ENCODE peak calls at places on chromosome 18, in seven cellular contexts. E is adipocyte; L is stimulated activated CD8-positive, alpha-beta memory T cell treated with anti-CD3 and anti-CD28 coated beads, Interleukin-4, amount 100 ng/mL, for 48 hours; V is SJSA1; A is NCI-H774; D is fibroblast of lung; C is NK-92 treated with Interleukin-12 subunit alpha and Interleukin-12 subunit beta, amount 100 ng/mL, for 24 hours. W is an unnamed sample.

GRCh38 chr18:62345909-62346308 is 20.8 kb downstream of the TNFRSF11A start:
- DNase-seq in E (no peak), L (no peak), V (no peak), A (no peak), D (no peak), C (no peak), W (no peak)

GRCh38 chr18:76445741-76446232 is 49.3 kb downstream of the ZNF516 start:
- DNase-seq in E (no peak), L (no peak), V (no peak), A (no peak), D (no peak), C (no peak), W (no peak)

GRCh38 chr18:22032392-22032961 is 136.9 kb upstream of the GATA6 start:
- DNase-seq in E (peak), L (no peak), V (peak), A (no peak), D (peak), C (no peak), W (no peak)

GRCh38 chr18:21167641-21168372 is 56.2 kb upstream of the ROCK1 start:
- DNase-seq in E (no peak), L (no peak), V (no peak), A (peak), D (no peak), C (no peak), W (peak)

GRCh38 chr18:57691363-57691762 is 69.7 kb upstream of the NARS1 start:
- DNase-seq in E (no peak), L (no peak), V (no peak), A (no peak), D (no peak), C (no peak), W (no peak)

GRCh38 chr18:42561521-42561920 is 554.0 kb downstream of the RIT2 start:
- DNase-seq in E (no peak), L (no peak), V (no peak), A (no peak), D (no peak), C (no peak), W (no peak)

GRCh38 chr18:62585274-62586147 is 62.7 kb downstream of the ZCCHC2 start:
- DNase-seq in E (no peak), L (peak), V (no peak), A (no peak), D (no peak), C (no peak), W (no peak)

GRCh38 chr18:22108674-22109073 is 60.7 kb upstream of the GATA6 start:
- DNase-seq in E (no peak), L (no peak), V (no peak), A (no peak), D (no peak), C (no peak), W (no peak)

GRCh38 chr18:4524096-4524495 is 69.0 kb upstream of the DLGAP1 start:
- DNase-seq in E (no peak), L (no peak), V (no peak), A (no peak), D (no peak), C (no peak), W (no peak)

GRCh38 chr18:3855961-3856360 is 406.0 kb downstream of the TGIF1 start:
- DNase-seq in E (no peak), L (no peak), V (no peak), A (no peak), D (no peak), C (no peak), W (no peak)

GRCh38 chr18:77108001-77108692 is 24.4 kb downstream of the MBP start:
- DNase-seq in E (peak), L (peak), V (peak), A (no peak), D (peak), C (no peak), W (peak)

GRCh38 chr18:46946656-46947282 is 29.4 kb downstream of the KATNAL2 start:
- DNase-seq in E (peak), L (peak), V (peak), A (peak), D (peak), C (no peak), W (peak)

GRCh38 chr18:48771641-48772380 is 179.0 kb downstream of the SMAD7 start:
- DNase-seq in E (no peak), L (no peak), V (no peak), A (no peak), D (no peak), C (no peak), W (no peak)

GRCh38 chr18:23142285-23142929 is 7.1 kb downstream of the CABLES1 start:
- DNase-seq in E (no peak), L (no peak), V (no peak), A (no peak), D (no peak), C (no peak), W (no peak)

GRCh38 chr18:3456686-3457069 is 6.7 kb downstream of the TGIF1 start:
- DNase-seq in E (no peak), L (no peak), V (no peak), A (peak), D (no peak), C (no peak), W (no peak)

GRCh38 chr18:42425025-42425424 is 470.0 kb downstream of the PIK3C3 start:
- DNase-seq in E (no peak), L (no peak), V (no peak), A (no peak), D (no peak), C (no peak), W (no peak)

GRCh38 chr18:63953811-63954210 is 4.7 kb downstream of the HMSD start:
- DNase-seq in E (no peak), L (no peak), V (no peak), A (no peak), D (peak), C (no peak), W (peak)

GRCh38 chr18:55586841-55587240 is 1.2 kb downstream of the TCF4 start:
- DNase-seq in E (peak), L (no peak), V (no peak), A (peak), D (peak), C (no peak), W (peak)